ENCODE peak calls at places on chromosomes 3 and 15, in ten cellular contexts. One of them, this sample, is unnamed.

GRCh38 chr15:57537072-57537471 is 54.6 kb upstream of the MYZAP start:
- DNase-seq in heart left ventricle: no peak
- DNase-seq in brain microvascular endothelial cell: peak
- DNase-seq in CD4-positive, alpha-beta T cell: no peak
- DNase-seq in CD4-positive, alpha-beta memory T cell: no peak
- DNase-seq in H9: peak
- DNase-seq in tibial nerve: no peak
- DNase-seq in neuronal stem cell: peak
- DNase-seq in RWPE1: no peak
- DNase-seq in breast epithelium: no peak
- DNase-seq in this sample: peak

GRCh38 chr3:47421741-47422649 is 41.2 kb downstream of the PTPN23 start:
- DNase-seq in heart left ventricle: peak
- DNase-seq in brain microvascular endothelial cell: no peak
- DNase-seq in CD4-positive, alpha-beta T cell: no peak
- DNase-seq in CD4-positive, alpha-beta memory T cell: no peak
- DNase-seq in H9: no peak
- DNase-seq in tibial nerve: no peak
- DNase-seq in neuronal stem cell: no peak
- DNase-seq in RWPE1: no peak
- DNase-seq in breast epithelium: no peak
- DNase-seq in this sample: no peak

GRCh38 chr3:56064684-56065083 is 403.6 kb downstream of the ERC2 start:
- DNase-seq in heart left ventricle: no peak
- DNase-seq in brain microvascular endothelial cell: no peak
- DNase-seq in CD4-positive, alpha-beta T cell: no peak
- DNase-seq in CD4-positive, alpha-beta memory T cell: no peak
- DNase-seq in H9: no peak
- DNase-seq in tibial nerve: no peak
- DNase-seq in neuronal stem cell: no peak
- DNase-seq in RWPE1: no peak
- DNase-seq in breast epithelium: no peak
- DNase-seq in this sample: no peak

GRCh38 chr3:187767266-187768032 is 22.2 kb upstream of the BCL6 start:
- DNase-seq in heart left ventricle: no peak
- DNase-seq in brain microvascular endothelial cell: peak
- DNase-seq in CD4-positive, alpha-beta T cell: no peak
- DNase-seq in CD4-positive, alpha-beta memory T cell: no peak
- DNase-seq in H9: no peak
- DNase-seq in tibial nerve: no peak
- DNase-seq in neuronal stem cell: no peak
- DNase-seq in RWPE1: peak
- DNase-seq in breast epithelium: no peak
- DNase-seq in this sample: no peak

GRCh38 chr3:47003461-47004368 is 24.2 kb downstream of the NBEAL2 start:
- DNase-seq in heart left ventricle: no peak
- DNase-seq in brain microvascular endothelial cell: no peak
- DNase-seq in CD4-positive, alpha-beta T cell: no peak
- DNase-seq in CD4-positive, alpha-beta memory T cell: no peak
- DNase-seq in H9: no peak
- DNase-seq in tibial nerve: no peak
- DNase-seq in neuronal stem cell: no peak
- DNase-seq in RWPE1: no peak
- DNase-seq in breast epithelium: peak
- DNase-seq in this sample: no peak

GRCh38 chr3:171871392-171872274 is 28.5 kb downstream of the TMEM212 start:
- DNase-seq in heart left ventricle: no peak
- DNase-seq in brain microvascular endothelial cell: no peak
- DNase-seq in CD4-positive, alpha-beta T cell: no peak
- DNase-seq in CD4-positive, alpha-beta memory T cell: no peak
- DNase-seq in H9: no peak
- DNase-seq in tibial nerve: no peak
- DNase-seq in neuronal stem cell: no peak
- DNase-seq in RWPE1: no peak
- DNase-seq in breast epithelium: no peak
- DNase-seq in this sample: no peak

GRCh38 chr3:132079150-132079549 is 44.3 kb upstream of the CPNE4 start:
- DNase-seq in heart left ventricle: no peak
- DNase-seq in brain microvascular endothelial cell: peak
- DNase-seq in CD4-positive, alpha-beta T cell: no peak
- DNase-seq in CD4-positive, alpha-beta memory T cell: no peak
- DNase-seq in H9: no peak
- DNase-seq in tibial nerve: no peak
- DNase-seq in neuronal stem cell: no peak
- DNase-seq in RWPE1: no peak
- DNase-seq in breast epithelium: no peak
- DNase-seq in this sample: no peak

GRCh38 chr3:155026999-155027591 is 53.0 kb upstream of the MME start:
- DNase-seq in heart left ventricle: no peak
- DNase-seq in brain microvascular endothelial cell: peak
- DNase-seq in CD4-positive, alpha-beta T cell: no peak
- DNase-seq in CD4-positive, alpha-beta memory T cell: no peak
- DNase-seq in H9: no peak
- DNase-seq in tibial nerve: no peak
- DNase-seq in neuronal stem cell: no peak
- DNase-seq in RWPE1: no peak
- DNase-seq in breast epithelium: no peak
- DNase-seq in this sample: no peak

GRCh38 chr3:36891651-36892268 is 53.1 kb downstream of the TRANK1 start:
- DNase-seq in heart left ventricle: peak
- DNase-seq in brain microvascular endothelial cell: no peak
- DNase-seq in CD4-positive, alpha-beta T cell: no peak
- DNase-seq in CD4-positive, alpha-beta memory T cell: no peak
- DNase-seq in H9: no peak
- DNase-seq in tibial nerve: no peak
- DNase-seq in neuronal stem cell: no peak
- DNase-seq in RWPE1: no peak
- DNase-seq in breast epithelium: no peak
- DNase-seq in this sample: no peak

GRCh38 chr3:32255345-32255744 is 16.9 kb downstream of the CMTM8 start:
- DNase-seq in heart left ventricle: no peak
- DNase-seq in brain microvascular endothelial cell: no peak
- DNase-seq in CD4-positive, alpha-beta T cell: no peak
- DNase-seq in CD4-positive, alpha-beta memory T cell: no peak
- DNase-seq in H9: no peak
- DNase-seq in tibial nerve: no peak
- DNase-seq in neuronal stem cell: no peak
- DNase-seq in RWPE1: no peak
- DNase-seq in breast epithelium: no peak
- DNase-seq in this sample: no peak

GRCh38 chr3:32258869-32259268 is 20.4 kb downstream of the CMTM8 start:
- DNase-seq in heart left ventricle: no peak
- DNase-seq in brain microvascular endothelial cell: no peak
- DNase-seq in CD4-positive, alpha-beta T cell: no peak
- DNase-seq in CD4-positive, alpha-beta memory T cell: no peak
- DNase-seq in H9: no peak
- DNase-seq in tibial nerve: no peak
- DNase-seq in neuronal stem cell: no peak
- DNase-seq in RWPE1: no peak
- DNase-seq in breast epithelium: no peak
- DNase-seq in this sample: no peak

GRCh38 chr3:32257641-32258438 is 19.4 kb downstream of the CMTM8 start:
- DNase-seq in heart left ventricle: no peak
- DNase-seq in brain microvascular endothelial cell: no peak
- DNase-seq in CD4-positive, alpha-beta T cell: no peak
- DNase-seq in CD4-positive, alpha-beta memory T cell: no peak
- DNase-seq in H9: no peak
- DNase-seq in tibial nerve: no peak
- DNase-seq in neuronal stem cell: no peak
- DNase-seq in RWPE1: no peak
- DNase-seq in breast epithelium: no peak
- DNase-seq in this sample: no peak

GRCh38 chr3:32256206-32256605 is 17.7 kb downstream of the CMTM8 start:
- DNase-seq in heart left ventricle: no peak
- DNase-seq in brain microvascular endothelial cell: no peak
- DNase-seq in CD4-positive, alpha-beta T cell: no peak
- DNase-seq in CD4-positive, alpha-beta memory T cell: no peak
- DNase-seq in H9: no peak
- DNase-seq in tibial nerve: no peak
- DNase-seq in neuronal stem cell: no peak
- DNase-seq in RWPE1: no peak
- DNase-seq in breast epithelium: no peak
- DNase-seq in this sample: no peak

DNA sequence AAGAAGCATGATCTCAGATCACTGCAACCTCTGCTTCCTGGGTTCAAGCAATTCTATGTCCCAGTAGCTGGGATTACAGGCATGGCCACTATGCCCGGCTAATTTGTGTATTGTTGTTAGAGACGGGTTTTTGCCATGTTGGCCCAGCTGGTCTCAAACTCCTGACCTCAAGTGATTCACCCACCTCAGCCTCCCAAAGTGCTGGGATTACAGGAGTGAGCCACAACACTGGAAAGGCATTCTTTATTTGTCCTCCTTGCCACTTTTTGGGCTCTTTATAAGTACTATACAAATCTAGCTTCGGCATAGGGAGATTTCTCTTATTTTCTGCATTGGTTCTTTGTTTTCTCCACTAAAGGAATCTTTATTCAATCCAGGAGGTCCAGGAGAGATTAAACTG is 18.6 kb downstream of the CMTM8 start:
- DNase-seq in heart left ventricle: no peak
- DNase-seq in brain microvascular endothelial cell: peak
- DNase-seq in CD4-positive, alpha-beta T cell: no peak
- DNase-seq in CD4-positive, alpha-beta memory T cell: no peak
- DNase-seq in H9: no peak
- DNase-seq in tibial nerve: no peak
- DNase-seq in neuronal stem cell: no peak
- DNase-seq in RWPE1: no peak
- DNase-seq in breast epithelium: no peak
- DNase-seq in this sample: no peak
- H3K27ac ChIP-seq in heart left ventricle: no peak
- H3K27ac ChIP-seq in brain microvascular endothelial cell: no peak
- H3K27ac ChIP-seq in CD4-positive, alpha-beta T cell: no peak
- H3K27ac ChIP-seq in CD4-positive, alpha-beta memory T cell: no peak
- H3K27ac ChIP-seq in H9: no peak
- H3K27ac ChIP-seq in tibial nerve: no peak
- H3K27ac ChIP-seq in neuronal stem cell: no peak
- H3K27ac ChIP-seq in RWPE1: no peak
- H3K27ac ChIP-seq in breast epithelium: no peak
- H3K27ac ChIP-seq in this sample: no peak

GRCh38 chr3:114447950-114448479 is 154.2 kb downstream of the TIGIT start:
- DNase-seq in heart left ventricle: no peak
- DNase-seq in brain microvascular endothelial cell: no peak
- DNase-seq in CD4-positive, alpha-beta T cell: no peak
- DNase-seq in CD4-positive, alpha-beta memory T cell: no peak
- DNase-seq in H9: no peak
- DNase-seq in tibial nerve: no peak
- DNase-seq in neuronal stem cell: no peak
- DNase-seq in RWPE1: no peak
- DNase-seq in breast epithelium: no peak
- DNase-seq in this sample: no peak
- H3K27ac ChIP-seq in heart left ventricle: no peak
- H3K27ac ChIP-seq in brain microvascular endothelial cell: no peak
- H3K27ac ChIP-seq in CD4-positive, alpha-beta T cell: no peak
- H3K27ac ChIP-seq in CD4-positive, alpha-beta memory T cell: no peak
- H3K27ac ChIP-seq in H9: no peak
- H3K27ac ChIP-seq in tibial nerve: no peak
- H3K27ac ChIP-seq in neuronal stem cell: no peak
- H3K27ac ChIP-seq in RWPE1: no peak
- H3K27ac ChIP-seq in breast epithelium: peak
- H3K27ac ChIP-seq in this sample: no peak

DNA sequence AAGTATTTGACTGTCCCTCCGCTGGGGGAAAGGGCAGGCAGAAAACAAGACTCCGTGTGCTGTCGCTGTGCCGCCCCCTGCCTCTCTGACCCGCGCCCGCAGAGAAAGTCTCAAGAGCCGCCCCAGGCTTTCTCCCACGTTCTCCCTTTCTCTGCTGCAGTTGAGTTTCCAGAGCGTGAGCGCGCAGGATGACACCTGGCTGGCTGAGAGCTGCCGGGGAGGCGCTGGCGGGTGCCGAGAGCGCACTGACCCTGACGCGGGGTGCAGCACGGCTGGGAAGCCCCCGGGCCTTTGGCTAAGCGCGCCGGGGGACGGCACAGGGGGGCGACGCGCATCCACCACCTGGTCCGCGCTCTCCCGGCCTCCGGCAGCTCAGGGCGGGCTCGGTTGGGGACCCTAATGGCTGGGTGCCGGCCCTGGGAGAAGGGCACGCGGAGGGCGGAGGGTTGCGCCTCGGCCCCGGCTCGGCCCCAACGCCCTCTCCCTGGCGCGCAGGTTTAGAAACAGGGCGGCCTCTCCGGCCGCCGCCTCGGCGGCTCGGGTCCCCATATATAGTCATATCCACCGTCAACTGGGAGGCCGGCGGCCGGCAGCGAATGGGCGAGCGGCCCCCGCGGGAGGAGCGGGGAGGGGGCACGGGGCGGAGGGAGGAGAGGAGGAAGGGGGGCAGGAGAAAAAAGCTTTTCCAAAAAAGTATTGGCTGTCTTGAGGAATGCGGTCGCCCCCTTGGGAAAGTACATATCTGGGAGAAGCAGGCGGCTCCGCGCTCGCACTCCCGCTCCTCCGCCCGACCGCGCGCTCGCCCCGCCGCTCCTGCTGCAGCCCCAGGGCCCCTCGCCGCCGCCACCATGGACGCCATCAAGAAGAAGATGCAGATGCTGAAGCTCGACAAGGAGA is at the start of gene TPM1:
- DNase-seq in heart left ventricle: peak
- DNase-seq in brain microvascular endothelial cell: peak
- DNase-seq in CD4-positive, alpha-beta T cell: no peak
- DNase-seq in CD4-positive, alpha-beta memory T cell: no peak
- DNase-seq in H9: peak
- DNase-seq in tibial nerve: peak
- DNase-seq in neuronal stem cell: peak
- DNase-seq in RWPE1: peak
- DNase-seq in breast epithelium: peak
- DNase-seq in this sample: peak
- H3K27ac ChIP-seq in heart left ventricle: peak
- H3K27ac ChIP-seq in brain microvascular endothelial cell: peak
- H3K27ac ChIP-seq in CD4-positive, alpha-beta T cell: no peak
- H3K27ac ChIP-seq in CD4-positive, alpha-beta memory T cell: no peak
- H3K27ac ChIP-seq in H9: no peak
- H3K27ac ChIP-seq in tibial nerve: peak
- H3K27ac ChIP-seq in neuronal stem cell: peak
- H3K27ac ChIP-seq in RWPE1: peak
- H3K27ac ChIP-seq in breast epithelium: peak
- H3K27ac ChIP-seq in this sample: peak

GRCh38 chr3:82386656-82387055 is 625.2 kb upstream of the GBE1 start:
- DNase-seq in heart left ventricle: no peak
- DNase-seq in brain microvascular endothelial cell: no peak
- DNase-seq in CD4-positive, alpha-beta T cell: no peak
- DNase-seq in CD4-positive, alpha-beta memory T cell: no peak
- DNase-seq in H9: no peak
- DNase-seq in tibial nerve: no peak
- DNase-seq in neuronal stem cell: no peak
- DNase-seq in RWPE1: no peak
- DNase-seq in breast epithelium: no peak
- DNase-seq in this sample: no peak

GRCh38 chr3:82378370-82378769 is 616.9 kb upstream of the GBE1 start:
- DNase-seq in heart left ventricle: no peak
- DNase-seq in brain microvascular endothelial cell: no peak
- DNase-seq in CD4-positive, alpha-beta T cell: no peak
- DNase-seq in CD4-positive, alpha-beta memory T cell: no peak
- DNase-seq in H9: no peak
- DNase-seq in tibial nerve: no peak
- DNase-seq in neuronal stem cell: no peak
- DNase-seq in RWPE1: no peak
- DNase-seq in breast epithelium: no peak
- DNase-seq in this sample: no peak

GRCh38 chr3:82382831-82383230 is 621.4 kb upstream of the GBE1 start:
- DNase-seq in heart left ventricle: no peak
- DNase-seq in brain microvascular endothelial cell: no peak
- DNase-seq in CD4-positive, alpha-beta T cell: no peak
- DNase-seq in CD4-positive, alpha-beta memory T cell: no peak
- DNase-seq in H9: no peak
- DNase-seq in tibial nerve: no peak
- DNase-seq in neuronal stem cell: no peak
- DNase-seq in RWPE1: no peak
- DNase-seq in breast epithelium: no peak
- DNase-seq in this sample: no peak

GRCh38 chr3:82384176-82384575 is 622.7 kb upstream of the GBE1 start:
- DNase-seq in heart left ventricle: no peak
- DNase-seq in brain microvascular endothelial cell: no peak
- DNase-seq in CD4-positive, alpha-beta T cell: no peak
- DNase-seq in CD4-positive, alpha-beta memory T cell: no peak
- DNase-seq in H9: no peak
- DNase-seq in tibial nerve: no peak
- DNase-seq in neuronal stem cell: no peak
- DNase-seq in RWPE1: no peak
- DNase-seq in breast epithelium: no peak
- DNase-seq in this sample: no peak
- H3K27ac ChIP-seq in heart left ventricle: no peak
- H3K27ac ChIP-seq in brain microvascular endothelial cell: no peak
- H3K27ac ChIP-seq in CD4-positive, alpha-beta T cell: no peak
- H3K27ac ChIP-seq in CD4-positive, alpha-beta memory T cell: no peak
- H3K27ac ChIP-seq in H9: no peak
- H3K27ac ChIP-seq in tibial nerve: no peak
- H3K27ac ChIP-seq in neuronal stem cell: no peak
- H3K27ac ChIP-seq in RWPE1: no peak
- H3K27ac ChIP-seq in breast epithelium: no peak
- H3K27ac ChIP-seq in this sample: no peak